ENCODE peak calls at places on chromosome 1, in four cellular contexts. One of them, this sample, is unnamed.

GRCh38 chr1:2137257-2138121 is 57.1 kb downstream of the FAAP20 start:
- DNase-seq in IMR-90: no peak
- DNase-seq in H1: no peak
- DNase-seq in H9: no peak
- DNase-seq in this sample: no peak

GRCh38 chr1:1324524-1325287 is at the start of the genes CPTP and INTS11:
- DNase-seq in IMR-90: peak
- DNase-seq in H9: peak
- DNase-seq in H1: no peak
- DNase-seq in this sample: peak

GRCh38 chr1:6776389-6776788 is 8.9 kb upstream of the CAMTA1 start:
- DNase-seq in H9: no peak
- DNase-seq in IMR-90: no peak
- DNase-seq in H1: no peak
- DNase-seq in this sample: no peak

GRCh38 chr1:117812868-117813511 is 116.4 kb downstream of the GDAP2 start:
- DNase-seq in H9: no peak
- DNase-seq in H1: no peak
- DNase-seq in IMR-90: peak
- DNase-seq in this sample: no peak

GRCh38 chr1:167599839-167600581 is 30.0 kb upstream of the RCSD1 start:
- DNase-seq in H1: no peak
- DNase-seq in IMR-90: peak
- DNase-seq in H9: no peak
- DNase-seq in this sample: peak

GRCh38 chr1:5832916-5833895 is 159.0 kb downstream of the NPHP4 start:
- DNase-seq in H9: no peak
- DNase-seq in H1: no peak
- DNase-seq in IMR-90: no peak
- DNase-seq in this sample: no peak

GRCh38 chr1:109282497-109282951 is 421 bp downstream of the PSRC1 start:
- DNase-seq in H9: no peak
- DNase-seq in H1: no peak
- DNase-seq in IMR-90: no peak
- DNase-seq in this sample: no peak

GRCh38 chr1:244361764-244362473 is 89.8 kb downstream of the ADSS2 start:
- DNase-seq in IMR-90: peak
- DNase-seq in H9: peak
- DNase-seq in H1: peak
- DNase-seq in this sample: peak

GRCh38 chr1:168623003-168623828 is 46.8 kb downstream of the XCL1 start:
- DNase-seq in H1: no peak
- DNase-seq in H9: no peak
- DNase-seq in IMR-90: peak
- DNase-seq in this sample: peak

GRCh38 chr1:45171575-45171974 is 34.8 kb downstream of the ZSWIM5 start:
- DNase-seq in H1: no peak
- DNase-seq in IMR-90: no peak
- DNase-seq in H9: no peak
- DNase-seq in this sample: no peak

GRCh38 chr1:31038360-31038759 is 27.2 kb downstream of the PUM1 start:
- DNase-seq in IMR-90: peak
- DNase-seq in H9: no peak
- DNase-seq in H1: no peak
- DNase-seq in this sample: no peak

GRCh38 chr1:159860456-159860855 is 2.0 kb downstream of the VSIG8 start:
- DNase-seq in IMR-90: no peak
- DNase-seq in H1: no peak
- DNase-seq in H9: no peak
- DNase-seq in this sample: no peak

GRCh38 chr1:89945852-89946476 is 48.9 kb upstream of the ZNF326 start:
- DNase-seq in H9: no peak
- DNase-seq in H1: no peak
- DNase-seq in IMR-90: peak
- DNase-seq in this sample: no peak

GRCh38 chr1:218827486-218827885 is 346.2 kb upstream of the LYPLAL1 start:
- DNase-seq in H1: no peak
- DNase-seq in H9: no peak
- DNase-seq in IMR-90: no peak
- DNase-seq in this sample: no peak

GRCh38 chr1:2802421-2802961 is 998 bp upstream of the TTC34 start:
- DNase-seq in H9: no peak
- DNase-seq in IMR-90: no peak
- DNase-seq in H1: no peak
- DNase-seq in this sample: no peak

GRCh38 chr1:230010618-230011332 is 56.3 kb upstream of the GALNT2 start:
- DNase-seq in H9: no peak
- DNase-seq in H1: no peak
- DNase-seq in IMR-90: no peak
- DNase-seq in this sample: no peak

DNA sequence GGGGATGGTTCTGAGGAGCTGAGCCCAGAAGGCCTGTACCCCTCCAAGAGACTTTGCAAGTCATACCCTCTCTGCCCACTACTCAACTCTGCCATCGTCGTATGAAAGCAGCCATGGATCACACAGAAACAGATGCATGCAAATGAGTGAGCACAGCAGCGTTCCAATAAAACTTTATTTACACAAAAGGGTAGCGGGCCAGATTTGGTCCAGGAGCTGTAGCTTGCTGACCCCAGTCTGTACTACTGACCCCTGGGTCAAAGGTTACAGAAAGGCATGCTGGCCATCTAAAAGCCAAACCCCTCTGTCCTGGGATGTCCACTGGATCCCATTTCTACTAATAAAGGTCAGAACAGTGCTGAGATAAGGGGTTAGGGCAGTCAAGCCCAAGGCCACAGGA is 8.8 kb upstream of the AGTRAP start:
- DNase-seq in H1: no peak
- DNase-seq in H9: no peak
- DNase-seq in IMR-90: no peak
- DNase-seq in this sample: no peak
- H3K18ac ChIP-seq in H1: no peak
- H3K18ac ChIP-seq in H9: no peak
- H3K18ac ChIP-seq in IMR-90: no peak
- H3K18ac ChIP-seq in this sample: no peak

DNA sequence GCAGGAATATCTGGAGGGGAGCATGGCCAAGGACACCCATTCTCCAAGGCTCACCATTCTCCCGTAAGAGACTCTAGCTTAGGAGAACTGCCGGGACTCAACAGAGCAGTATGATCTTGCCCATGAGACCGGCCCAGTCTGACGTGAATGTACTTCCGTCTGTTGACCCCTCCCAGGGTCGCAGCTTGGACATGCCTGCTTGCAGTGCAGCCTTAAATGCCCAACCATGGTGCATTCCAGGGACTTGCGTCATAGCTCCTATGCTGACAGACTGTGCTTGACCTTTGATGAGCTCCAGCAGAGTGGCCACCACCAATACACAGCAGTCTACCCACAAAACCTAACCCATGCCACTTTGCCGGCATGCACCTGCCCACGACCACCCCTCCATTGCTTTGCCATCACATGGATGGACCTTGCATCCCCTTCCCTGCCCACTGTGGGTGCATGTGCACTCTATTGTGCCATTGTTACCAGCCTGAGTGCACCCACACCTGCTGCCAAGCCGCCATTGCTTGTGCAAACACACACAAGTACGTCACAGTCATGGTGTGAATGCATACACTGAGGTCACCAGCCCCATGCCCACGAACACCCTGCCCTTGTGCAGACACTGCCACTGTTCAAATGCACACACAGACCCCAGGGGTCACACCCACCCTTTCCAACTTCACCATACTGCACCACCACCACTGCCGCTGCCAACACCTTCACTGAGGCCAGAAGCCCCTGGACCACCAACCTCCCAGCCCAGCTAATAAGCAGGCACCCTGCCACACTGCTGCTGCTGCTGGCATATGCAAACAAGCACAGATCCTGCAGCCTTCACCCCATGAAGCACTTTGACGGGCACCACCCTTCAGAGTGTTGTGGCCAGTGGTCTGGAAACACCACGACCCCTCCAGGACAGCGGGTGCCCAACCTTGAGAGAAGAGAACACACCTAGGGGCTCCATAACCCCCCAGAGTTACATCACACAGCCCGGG is 1141.3 kb downstream of the BRINP3 start:
- DNase-seq in H9: no peak
- DNase-seq in H1: no peak
- DNase-seq in IMR-90: no peak
- DNase-seq in this sample: no peak
- H2BK5ac ChIP-seq in H9: no peak
- H2BK5ac ChIP-seq in H1: no peak
- H2BK5ac ChIP-seq in IMR-90: no peak
- H2BK5ac ChIP-seq in this sample: no peak

DNA sequence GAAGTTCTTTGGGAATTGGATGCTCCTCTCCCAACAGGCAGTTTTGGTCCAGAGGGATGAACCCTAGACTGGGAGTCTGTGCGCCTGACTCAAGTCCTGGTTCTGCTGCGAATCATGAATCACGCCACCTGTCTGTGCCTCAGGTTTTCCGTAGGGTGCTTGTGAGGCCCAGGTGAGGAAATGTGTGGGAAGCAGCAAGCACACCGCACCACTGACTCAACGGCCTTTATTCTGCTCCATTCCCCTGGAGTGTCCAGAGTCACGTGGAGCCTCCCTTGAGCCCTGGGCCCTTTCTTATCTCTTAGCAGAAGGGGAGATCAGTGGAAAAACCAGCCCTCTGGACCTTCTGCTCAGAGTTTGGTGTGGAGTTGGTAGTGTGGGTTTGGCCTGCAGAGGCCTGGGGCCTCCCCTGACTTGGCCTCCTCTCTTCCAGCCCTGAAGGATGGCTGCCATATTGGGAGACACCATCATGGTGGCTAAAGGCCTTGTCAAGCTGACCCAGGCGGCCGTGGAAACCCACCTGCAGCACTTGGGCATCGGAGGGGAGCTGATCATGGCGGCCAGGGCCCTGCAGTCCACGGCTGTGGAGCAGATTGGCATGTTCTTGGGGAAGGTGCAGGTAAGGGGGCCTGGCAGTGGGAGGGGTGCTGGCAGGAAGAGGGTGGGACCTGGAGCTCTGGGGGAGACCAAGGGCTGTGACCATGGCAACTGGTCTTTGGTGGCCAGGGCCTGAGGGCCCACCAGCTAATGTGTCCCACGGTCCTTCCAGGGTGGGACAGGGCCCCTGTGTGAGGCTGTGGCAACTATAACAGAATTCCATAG is 21.1 kb downstream of the COQ8A start:
- DNase-seq in H9: no peak
- DNase-seq in IMR-90: no peak
- DNase-seq in H1: no peak
- DNase-seq in this sample: no peak
- H3K56ac ChIP-seq in H9: no peak
- H3K56ac ChIP-seq in IMR-90: no peak
- H3K56ac ChIP-seq in H1: no peak
- H3K56ac ChIP-seq in this sample: no peak

GRCh38 chr1:208115924-208116614 is 128.1 kb downstream of the PLXNA2 start:
- DNase-seq in IMR-90: no peak
- DNase-seq in H9: no peak
- DNase-seq in H1: no peak
- DNase-seq in this sample: no peak
- H3K18ac ChIP-seq in IMR-90: no peak
- H3K18ac ChIP-seq in H9: no peak
- H3K18ac ChIP-seq in H1: no peak
- H3K18ac ChIP-seq in this sample: no peak

This sample was measured in mesendoderm.